ENCODE peak calls at places on chromosome 19, in seven cellular contexts. J is Caco-2, G is fibroblast of mammary gland, V is heart right ventricle, N is A549, E is tibial nerve, S is H1. Q is an unnamed sample.
A peak's percentile ranks its signal among the peaks of the same experiment; 100 is the strongest.

GRCh38 chr19:1062387-1063029 is 4.5 kb upstream of the ARHGAP45 start:
- DNase-seq in J (no peak), G (no peak), V (no peak), N (no peak), E (no peak), S (no peak), Q (no peak)

GRCh38 chr19:38952395-38953165 is 21.8 kb downstream of the MRPS12 start:
- DNase-seq in J (peak; percentile 65), G (no peak), V (no peak), N (peak; percentile 81), E (no peak), S (no peak), Q (peak; percentile 16)

GRCh38 chr19:5480427-5480836 is 25.2 kb downstream of the ZNRF4 start:
- DNase-seq in J (peak; percentile 51), G (peak; percentile 35), V (no peak), N (peak; percentile 46), E (no peak), S (peak; percentile 19), Q (peak; percentile 15)

GRCh38 chr19:35935911-35936737 is at the start of gene LRFN3:
- DNase-seq in J (peak; percentile 77), G (peak; percentile 59), V (peak; percentile 67), N (peak; percentile 94), E (peak; percentile 60), S (no peak), Q (peak; percentile 72)

GRCh38 chr19:49590971-49591730 is at the start of gene PRR12:
- DNase-seq in J (peak; percentile 72), G (peak; percentile 65), V (peak; percentile 65), N (peak; percentile 96), E (no peak), S (no peak), Q (peak; percentile 81)

GRCh38 chr19:48379058-48379457 is 12.3 kb downstream of the KDELR1 start:
- DNase-seq in J (no peak), G (no peak), V (no peak), N (no peak), E (no peak), S (no peak), Q (no peak)

GRCh38 chr19:41373993-41374392 is 2.3 kb upstream of the TMEM91 start:
- DNase-seq in J (no peak), G (peak; percentile 91), V (peak; percentile 90), N (no peak), E (peak; percentile 75), S (no peak), Q (peak; percentile 96)

GRCh38 chr19:49336482-49337266 is 1.5 kb downstream of the CD37 start:
- DNase-seq in J (no peak), G (no peak), V (no peak), N (no peak), E (no peak), S (no peak), Q (no peak)

GRCh38 chr19:53892301-53892980 is 10.4 kb downstream of the PRKCG start:
- DNase-seq in J (no peak), G (no peak), V (no peak), N (no peak), E (no peak), S (no peak), Q (no peak)

GRCh38 chr19:30430206-30430734 is 58.1 kb downstream of the ZNF536 start:
- DNase-seq in J (no peak), G (no peak), V (no peak), N (no peak), E (no peak), S (no peak), Q (no peak)

GRCh38 chr19:991174-991931 is 7.2 kb downstream of the WDR18 start:
- DNase-seq in J (peak; percentile 65), G (peak; percentile 54), V (no peak), N (no peak), E (no peak), S (no peak), Q (peak; percentile 58)

GRCh38 chr19:35318679-35319448 is 10.1 kb upstream of the CD22 start:
- DNase-seq in J (no peak), G (peak; percentile 82), V (peak; percentile 49), N (peak; percentile 84), E (peak; percentile 33), S (no peak), Q (peak; percentile 79)

GRCh38 chr19:46408611-46409039 is 4.7 kb downstream of the CCDC8 start:
- DNase-seq in J (no peak), G (peak; percentile 58), V (peak; percentile 42), N (no peak), E (peak; percentile 25), S (no peak), Q (peak; percentile 70)

GRCh38 chr19:1851581-1852293 is 3.5 kb upstream of the REXO1 start:
- DNase-seq in J (no peak), G (no peak), V (no peak), N (no peak), E (no peak), S (no peak), Q (no peak)

GRCh38 chr19:38733241-38733492 is 11.1 kb downstream of the CAPN12 start:
- DNase-seq in J (no peak), G (no peak), V (no peak), N (no peak), E (no peak), S (no peak), Q (no peak)

GRCh38 chr19:7507884-7508283 is 8.0 kb upstream of the ZNF358 start:
- DNase-seq in J (peak; percentile 74), G (peak; percentile 91), V (no peak), N (peak; percentile 79), E (peak; percentile 56), S (peak; percentile 60), Q (peak; percentile 93)

GRCh38 chr19:10283786-10284540 is 2.8 kb upstream of the ICAM4 start:
- DNase-seq in J (no peak), G (no peak), V (no peak), N (no peak), E (no peak), S (no peak), Q (no peak)

GRCh38 chr19:1001538-1002166 is 1.4 kb downstream of the GRIN3B start:
- DNase-seq in J (peak; percentile 79), G (no peak), V (no peak), N (no peak), E (no peak), S (no peak), Q (peak; percentile 38)

GRCh38 chr19:9673912-9674668 is 810 bp downstream of the ZNF562 start:
- DNase-seq in J (peak; percentile 4), G (peak; percentile 40), V (no peak), N (no peak), E (no peak), S (no peak), Q (peak; percentile 52)

GRCh38 chr19:52171321-52172169 is at the start of gene ZNF836:
- DNase-seq in J (peak; percentile 85), G (peak; percentile 64), V (peak; percentile 93), N (peak; percentile 54), E (peak; percentile 90), S (peak; percentile 73), Q (peak; percentile 72)

DNA sequence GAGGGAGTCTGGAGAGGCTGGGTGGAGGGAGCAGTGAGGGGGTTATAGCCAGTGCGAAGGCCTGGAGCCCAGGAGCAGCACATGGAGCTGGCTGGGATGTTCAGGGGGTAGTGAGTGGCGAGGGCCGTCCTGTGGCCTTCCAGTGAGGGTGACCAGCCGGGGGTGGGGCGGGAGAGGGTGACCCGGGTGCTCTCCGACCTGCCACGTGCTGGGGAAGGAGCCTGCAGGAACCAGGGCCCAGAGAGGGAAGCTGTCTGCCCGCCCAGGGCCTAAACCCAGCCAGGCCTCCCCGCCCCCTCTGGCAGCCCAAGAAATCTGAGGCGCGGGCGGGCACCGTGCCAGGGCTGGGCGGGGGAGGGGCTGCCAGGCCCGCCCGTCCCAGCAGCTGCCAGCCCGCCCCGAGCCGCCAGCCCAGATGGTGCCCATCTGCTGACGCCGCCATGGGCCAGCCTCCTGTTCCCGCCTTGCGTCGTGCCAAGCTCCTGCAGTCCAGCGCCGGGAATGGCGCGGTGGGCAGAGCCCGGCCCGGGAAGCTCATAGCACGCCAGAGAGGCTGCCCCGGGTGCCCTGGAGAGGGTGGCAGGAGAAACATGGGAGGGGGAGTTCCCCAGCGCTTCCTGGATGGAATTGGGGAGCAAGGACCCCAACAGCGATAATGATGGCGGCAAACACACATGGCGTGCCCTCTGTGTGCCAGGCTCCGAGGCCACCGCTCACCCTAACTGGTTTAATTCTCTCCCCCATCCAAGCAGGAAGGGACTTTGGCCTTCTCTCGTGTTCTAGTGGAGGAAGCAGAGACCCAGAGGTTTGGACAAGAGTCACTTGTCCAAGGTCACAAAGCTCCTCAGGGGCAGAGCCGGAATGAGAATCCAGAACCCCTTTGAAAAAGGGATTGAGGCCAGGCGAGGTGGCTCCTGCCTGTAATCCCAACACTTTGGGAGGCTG is 21.5 kb downstream of the NFIC start:
- DNase-seq in J (no peak), G (peak; percentile 64), V (peak; percentile 79), N (peak; percentile 44), E (peak; percentile 61), S (no peak), Q (peak; percentile 72)
- H3K4me3 ChIP-seq in J (no peak overlapping the region), G (no peak overlapping the region), V (no peak overlapping the region), N (no peak overlapping the region), E (peak overlapping the region; percentile 20), S (no peak overlapping the region), Q (no peak overlapping the region)

GRCh38 chr19:16328824-16329482 is 4.3 kb downstream of the KLF2 start:
- DNase-seq in J (peak; percentile 23), G (no peak), V (no peak), N (no peak), E (no peak), S (no peak), Q (peak; percentile 77)
- TF ChIP-seq CTCF in J (peak; percentile 12), G (no peak), V (peak; percentile 22), N (no peak), E (no peak), S (no peak), Q (no peak)

GRCh38 chr19:51119089-51119488 is 5.6 kb upstream of the SIGLEC9 start:
- DNase-seq in J (no peak), G (no peak), V (no peak), N (no peak), E (no peak), S (no peak), Q (no peak)
- H3K4me3 ChIP-seq in J (no peak overlapping the region), G (no peak overlapping the region), V (no peak overlapping the region), N (no peak overlapping the region), E (no peak overlapping the region), S (no peak overlapping the region), Q (no peak overlapping the region)

GRCh38 chr19:33430674-33431277 is 57.3 kb downstream of the CEBPG start:
- DNase-seq in J (peak; percentile 82), G (peak; percentile 63), V (peak; percentile 51), N (peak; percentile 93), E (peak; percentile 37), S (peak; percentile 39), Q (peak; percentile 73)
- TF ChIP-seq CTCF in J (peak; percentile 96), G (peak; percentile 74), V (peak; percentile 80), N (peak; percentile 98), E (peak; percentile 65), S (peak; percentile 99), Q (peak; percentile 88)

DNA sequence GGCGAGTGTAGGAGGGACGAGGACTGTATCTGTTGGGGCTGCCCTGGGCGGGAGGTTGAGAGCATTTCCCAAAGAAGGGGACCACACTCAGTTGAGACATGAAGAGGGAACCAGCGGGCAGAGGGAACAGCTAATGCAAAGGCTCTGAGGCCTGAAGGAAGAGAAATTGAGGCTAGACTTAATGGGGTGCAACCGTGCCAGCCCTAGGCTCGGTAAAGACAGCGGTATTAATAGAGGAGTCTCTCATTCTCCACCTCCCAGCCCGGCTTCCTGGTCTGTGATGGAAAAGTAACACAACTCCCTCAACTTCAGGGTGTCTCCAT is 1.2 kb downstream of the MPV17L2 start:
- DNase-seq in J (no peak), G (no peak), V (no peak), N (no peak), E (no peak), S (no peak), Q (no peak)
- H3K4me3 ChIP-seq in J (peak overlapping the region; percentile 77), G (peak overlapping the region; percentile 77), V (peak overlapping the region; percentile 75), N (no peak overlapping the region), E (peak overlapping the region; percentile 99), S (peak overlapping the region; percentile 96), Q (peak overlapping the region; percentile 83)

GRCh38 chr19:58350001-58350801 is 3.1 kb downstream of the A1BG start:
- DNase-seq in J (no peak), G (no peak), V (no peak), N (no peak), E (no peak), S (no peak), Q (peak; percentile 15)
- TF ChIP-seq CTCF in J (no peak), G (no peak), V (no peak), N (no peak), E (no peak), S (no peak), Q (no peak)

Q was measured in cardiac fibroblast.